ENCODE peak calls at places on chromosome 11, in six cellular contexts. Q, B, P, R, Z and U are unnamed samples.

GRCh38 chr11:44619931-44620725 is 54.7 kb downstream of the CD82 start:
- DNase-seq in Q (peak), B (no peak), P (no peak), R (no peak), Z (peak), U (no peak)

GRCh38 chr11:73323464-73323863 is 15.4 kb downstream of the ARHGEF17 start:
- DNase-seq in Q (peak), B (peak), P (no peak), R (peak), Z (peak), U (no peak)

GRCh38 chr11:11416917-11417316 is 63.9 kb upstream of the CSNK2A3 start:
- DNase-seq in Q (no peak), B (no peak), P (no peak), R (no peak), Z (no peak), U (no peak)

GRCh38 chr11:131773626-131774025 is 403.2 kb downstream of the NTM start:
- DNase-seq in Q (no peak), B (no peak), P (no peak), R (no peak), Z (no peak), U (no peak)

GRCh38 chr11:96095884-96096301 is 172.0 kb upstream of the MTMR2 start:
- DNase-seq in Q (no peak), B (no peak), P (no peak), R (no peak), Z (no peak), U (no peak)

GRCh38 chr11:72721689-72722049 is 30.5 kb downstream of the ARAP1 start:
- DNase-seq in Q (peak), B (no peak), P (no peak), R (no peak), Z (peak), U (peak)

GRCh38 chr11:34437224-34437879 is 1.4 kb upstream of the CAT start:
- DNase-seq in Q (no peak), B (no peak), P (no peak), R (no peak), Z (no peak), U (no peak)

GRCh38 chr11:360326-361280 is 8.7 kb upstream of the B4GALNT4 start:
- DNase-seq in Q (no peak), B (no peak), P (no peak), R (no peak), Z (no peak), U (no peak)

GRCh38 chr11:134742228-134742612 is 330.2 kb upstream of the B3GAT1 start:
- DNase-seq in Q (peak), B (no peak), P (no peak), R (no peak), Z (no peak), U (no peak)

GRCh38 chr11:32451808-32452207 is 16.5 kb upstream of the WT1 start:
- DNase-seq in Q (no peak), B (no peak), P (no peak), R (no peak), Z (no peak), U (no peak)

GRCh38 chr11:112805658-112806057 is 155.6 kb upstream of the NCAM1 start:
- DNase-seq in Q (no peak), B (no peak), P (no peak), R (no peak), Z (no peak), U (no peak)

GRCh38 chr11:35313066-35313765 is 106.1 kb downstream of the SLC1A2 start:
- DNase-seq in Q (no peak), B (no peak), P (peak), R (no peak), Z (no peak), U (peak)

GRCh38 chr11:107736546-107736945 is 24.7 kb upstream of the SLN start:
- DNase-seq in Q (no peak), B (no peak), P (no peak), R (no peak), Z (no peak), U (no peak)

GRCh38 chr11:107744736-107745135 is 32.9 kb upstream of the SLN start:
- DNase-seq in Q (no peak), B (no peak), P (no peak), R (no peak), Z (no peak), U (no peak)

GRCh38 chr11:107740256-107740655 is 28.4 kb upstream of the SLN start:
- DNase-seq in Q (no peak), B (no peak), P (no peak), R (no peak), Z (no peak), U (no peak)

GRCh38 chr11:107743161-107743560 is 31.3 kb upstream of the SLN start:
- DNase-seq in Q (no peak), B (no peak), P (no peak), R (no peak), Z (no peak), U (no peak)

DNA sequence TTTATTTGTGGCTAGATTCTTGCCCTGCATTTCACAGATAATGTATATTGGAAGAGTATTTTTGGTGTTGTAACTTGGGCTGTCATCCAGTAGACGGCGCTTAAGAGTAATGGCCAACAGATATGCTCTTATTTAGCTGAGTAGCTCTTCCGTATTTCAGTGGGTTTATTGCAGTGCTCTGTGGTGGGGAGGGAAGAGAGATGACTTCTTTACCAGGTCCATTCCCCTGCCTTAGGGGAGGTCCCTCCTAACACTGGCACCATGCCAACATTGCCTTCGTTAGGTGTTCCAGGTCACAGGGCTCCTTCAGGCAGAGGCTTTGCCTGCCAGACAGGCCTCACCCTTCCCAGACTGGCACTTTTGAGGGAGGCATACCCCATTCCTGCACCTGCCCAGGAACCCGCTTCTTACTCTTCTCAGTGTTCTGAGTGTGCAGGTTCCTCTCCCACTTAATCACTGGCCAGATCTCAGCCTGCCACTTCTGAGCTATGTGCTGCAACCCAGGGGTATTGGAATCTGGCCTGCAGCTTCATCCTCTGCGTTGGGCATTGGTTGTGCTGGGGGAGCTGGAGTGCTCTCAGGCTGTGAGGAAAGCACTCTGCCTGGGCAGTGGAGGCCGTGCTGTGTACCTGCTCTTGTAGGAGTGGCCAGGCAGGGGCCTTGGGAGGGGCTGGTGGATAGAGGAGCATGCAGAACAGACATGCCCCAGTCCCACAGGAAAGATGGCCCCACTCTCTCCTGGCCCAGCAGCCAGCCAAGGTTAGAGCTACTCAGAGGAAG is 29.4 kb upstream of the SLN start:
- DNase-seq in Q (no peak), B (no peak), P (peak), R (no peak), Z (peak), U (peak)
- TF ChIP-seq CTCF in Q (no peak), B (no peak), P (peak), R (peak), Z (peak), U (peak)

GRCh38 chr11:70764356-70764905 is 366.1 kb downstream of the CTTN start:
- DNase-seq in Q (no peak), B (no peak), P (no peak), R (no peak), Z (no peak), U (no peak)
- TF ChIP-seq CTCF in Q (no peak), B (no peak), P (no peak), R (no peak), Z (no peak), U (no peak)

DNA sequence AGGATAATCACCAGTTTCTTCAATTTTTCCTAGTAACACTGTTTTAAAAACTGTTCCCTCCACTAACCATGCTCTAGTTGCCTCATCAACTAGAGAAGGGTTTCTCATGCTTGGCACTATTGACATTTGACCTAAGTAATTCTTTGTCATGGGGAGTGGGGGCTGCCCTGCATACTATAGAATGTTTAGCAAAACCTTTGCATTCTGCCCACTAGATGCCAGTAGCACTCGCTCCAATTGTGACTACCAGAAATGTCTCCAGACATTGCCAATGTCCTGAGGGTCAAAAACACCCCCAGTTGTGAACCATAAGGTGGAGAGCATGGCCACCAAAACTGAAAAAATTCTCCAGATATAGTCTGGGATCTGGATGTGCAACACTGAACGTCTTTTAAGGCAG is 27.6 kb upstream of the BMAL1 start:
- DNase-seq in Q (no peak), B (no peak), P (no peak), R (no peak), Z (no peak), U (peak)
- TF ChIP-seq CTCF in Q (no peak), B (no peak), P (peak), R (peak), Z (peak), U (no peak)

GRCh38 chr11:36471577-36471976 is 38.5 kb downstream of the TRAF6 start:
- DNase-seq in Q (no peak), B (no peak), P (no peak), R (no peak), Z (no peak), U (no peak)

GRCh38 chr11:36465449-36466163 is 44.5 kb downstream of the TRAF6 start:
- DNase-seq in Q (no peak), B (no peak), P (no peak), R (no peak), Z (no peak), U (no peak)

GRCh38 chr11:36467913-36468312 is 42.2 kb downstream of the TRAF6 start:
- DNase-seq in Q (no peak), B (no peak), P (no peak), R (no peak), Z (no peak), U (no peak)

GRCh38 chr11:36469881-36470802 is 39.9 kb downstream of the TRAF6 start:
- DNase-seq in Q (no peak), B (no peak), P (no peak), R (no peak), Z (no peak), U (no peak)

GRCh38 chr11:36469063-36469462 is 41.0 kb downstream of the TRAF6 start:
- DNase-seq in Q (no peak), B (no peak), P (no peak), R (no peak), Z (no peak), U (no peak)
- TF ChIP-seq CTCF in Q (no peak), B (no peak), P (no peak), R (peak), Z (peak), U (peak)

GRCh38 chr11:119481667-119482400 is 58.9 kb upstream of the THY1 start:
- DNase-seq in Q (peak), B (no peak), P (no peak), R (no peak), Z (no peak), U (no peak)
- TF ChIP-seq CTCF in Q (no peak), B (no peak), P (no peak), R (no peak), Z (no peak), U (no peak)

GRCh38 chr11:75592699-75593098 is 30.6 kb downstream of the SERPINH1 start:
- DNase-seq in Q (no peak), B (no peak), P (no peak), R (no peak), Z (no peak), U (no peak)
- TF ChIP-seq CTCF in Q (no peak), B (no peak), P (no peak), R (no peak), Z (no peak), U (no peak)

GRCh38 chr11:43515090-43515489 is 156.4 kb downstream of the TTC17 start:
- DNase-seq in Q (no peak), B (no peak), P (no peak), R (no peak), Z (no peak), U (peak)
- TF ChIP-seq CTCF in Q (no peak), B (no peak), P (no peak), R (no peak), Z (no peak), U (peak)

GRCh38 chr11:125626381-125626950 is 1.5 kb downstream of the CHEK1 start:
- DNase-seq in Q (no peak), B (no peak), P (peak), R (no peak), Z (no peak), U (peak)
- TF ChIP-seq CTCF in Q (no peak), B (no peak), P (peak), R (peak), Z (no peak), U (peak)

DNA sequence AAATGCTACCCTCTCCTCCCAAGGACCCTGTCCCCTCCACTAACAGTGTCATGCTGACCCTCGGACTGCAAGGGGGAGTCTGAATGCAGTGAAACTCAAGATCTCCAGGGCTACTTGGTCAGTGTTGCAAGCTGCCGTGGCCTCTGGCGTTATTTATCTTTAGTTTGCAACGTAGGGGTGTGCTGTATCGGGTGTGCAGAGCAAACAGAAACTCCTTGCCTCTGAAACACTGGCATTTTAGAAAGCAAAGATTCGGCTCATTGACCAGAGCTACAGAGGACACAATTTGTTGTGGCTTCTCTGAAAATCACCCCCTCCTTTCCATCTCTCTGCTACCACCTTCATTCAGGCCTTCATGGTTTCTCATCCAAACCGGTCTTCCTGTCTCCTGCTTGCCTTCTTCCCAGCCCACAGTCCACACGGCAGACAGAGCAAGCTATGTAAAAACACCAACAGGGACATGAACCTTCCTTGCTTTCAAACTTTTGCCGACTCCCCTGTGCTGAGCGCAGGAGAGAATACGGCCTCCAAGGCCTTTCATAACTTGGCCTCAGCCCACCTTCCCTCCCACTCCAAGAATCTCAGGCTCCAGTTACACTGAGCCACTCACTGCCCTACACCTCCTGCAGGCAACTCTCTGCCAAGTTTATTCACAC is 14.9 kb downstream of the FZD4 start:
- DNase-seq in Q (no peak), B (peak), P (no peak), R (no peak), Z (no peak), U (no peak)
- TF ChIP-seq CTCF in Q (no peak), B (no peak), P (no peak), R (peak), Z (peak), U (no peak)